ENCODE peak calls at places on chromosome 11, in six cellular contexts. N is B cell, Z is tibial artery, J is glutamatergic neuron, L is dorsolateral prefrontal cortex, B is A549. T is an unnamed sample.

GRCh38 chr11:30244255-30244654 is 13.4 kb downstream of the FSHB start:
- DNase-seq in Z (no peak), J (no peak), B (peak; percentile 4), N (no peak), L (no peak), T (no peak)

GRCh38 chr11:130710022-130710421 is 206.3 kb downstream of the SNX19 start:
- DNase-seq in N (no peak), Z (no peak), J (no peak), L (no peak), B (no peak), T (no peak)

GRCh38 chr11:128310005-128310404 is 277.4 kb downstream of the ETS1 start:
- DNase-seq in J (no peak), B (no peak), Z (no peak), N (no peak), L (no peak), T (no peak)

GRCh38 chr11:36385121-36385530 is 89.0 kb downstream of the PRR5L start:
- DNase-seq in B (no peak), J (no peak), Z (no peak), N (no peak), L (no peak), T (no peak)

GRCh38 chr11:14519692-14520085 is 497 bp downstream of the PSMA1 start:
- DNase-seq in L (no peak), N (no peak), B (no peak), J (no peak), Z (no peak), T (no peak)

GRCh38 chr11:77801477-77801876 is 19.0 kb downstream of the RSF1 start:
- DNase-seq in N (no peak), L (no peak), J (no peak), Z (no peak), B (no peak), T (no peak)

GRCh38 chr11:59706518-59707285 is 6.9 kb downstream of the OR10V1 start:
- DNase-seq in N (no peak), J (no peak), Z (no peak), B (peak; percentile 35), L (no peak), T (no peak)

GRCh38 chr11:45082744-45083543 is 63.5 kb upstream of the PRDM11 start:
- DNase-seq in B (no peak), J (no peak), N (peak; percentile 77), L (no peak), Z (no peak), T (no peak)

GRCh38 chr11:109423114-109423859 is 1.3 kb downstream of the C11orf87 start:
- DNase-seq in N (no peak), J (peak; percentile 48), L (no peak), Z (no peak), B (no peak), T (peak; percentile 47)

GRCh38 chr11:69293819-69294505 is at the start of gene MYEOV:
- DNase-seq in B (peak; percentile 93), N (no peak), J (no peak), Z (no peak), L (no peak), T (peak; percentile 60)

GRCh38 chr11:104531075-104531474 is 367.1 kb upstream of the PDGFD start:
- DNase-seq in N (no peak), L (no peak), J (no peak), Z (no peak), B (peak; percentile 1), T (no peak)
- TF ChIP-seq CTCF in N (no peak), L (no peak), J (no peak), Z (no peak), B (no peak), T (no peak)

GRCh38 chr11:8217926-8218325 is 45.8 kb downstream of the LMO1 start:
- DNase-seq in Z (no peak), N (no peak), B (no peak), J (no peak), L (no peak), T (no peak)

GRCh38 chr11:8218409-8218808 is 45.3 kb downstream of the LMO1 start:
- DNase-seq in L (no peak), B (no peak), J (no peak), Z (no peak), N (no peak), T (no peak)

GRCh38 chr11:8220261-8221024 is 43.2 kb downstream of the LMO1 start:
- DNase-seq in L (no peak), N (no peak), B (no peak), Z (no peak), J (no peak), T (no peak)

GRCh38 chr11:8219257-8220021 is 44.2 kb downstream of the LMO1 start:
- DNase-seq in B (peak; percentile 79), L (peak; percentile 48), N (no peak), J (peak; percentile 74), Z (no peak), T (peak; percentile 58)

DNA sequence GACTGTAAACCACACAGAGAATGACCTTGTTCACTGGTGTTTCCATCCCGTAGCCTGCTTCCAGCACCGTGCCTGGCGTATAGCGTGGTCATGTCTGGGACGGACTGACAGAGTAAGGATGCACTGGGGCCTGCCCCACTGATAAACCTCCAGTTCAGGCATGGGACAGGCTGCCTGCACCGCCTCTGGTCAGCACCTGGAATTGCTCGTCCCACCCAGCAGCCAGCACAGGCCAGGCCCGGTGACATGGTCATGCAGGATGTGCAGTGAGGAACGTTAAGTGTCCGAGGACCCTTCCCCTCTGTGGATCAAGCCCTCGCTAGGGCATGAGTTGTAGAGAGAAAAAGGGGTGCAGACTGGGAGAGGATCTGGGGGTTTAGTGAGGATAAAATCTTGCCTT is 44.8 kb downstream of the LMO1 start:
- DNase-seq in J (no peak), Z (no peak), L (no peak), N (no peak), B (no peak), T (no peak)
- TF ChIP-seq CTCF in J (no peak), Z (no peak), L (no peak), N (no peak), B (no peak), T (no peak)

GRCh38 chr11:124896821-124897391 is 759 bp downstream of the ROBO4 start:
- DNase-seq in L (no peak), N (no peak), B (no peak), Z (no peak), J (no peak), T (no peak)

GRCh38 chr11:124898711-124899110 is 1.0 kb upstream of the ROBO4 start:
- DNase-seq in J (no peak), N (no peak), B (no peak), L (peak; percentile 61), Z (no peak), T (no peak)

GRCh38 chr11:124897681-124898680 is at the start of gene ROBO4:
- DNase-seq in Z (peak; percentile 58), N (no peak), J (no peak), L (no peak), B (no peak), T (no peak)

GRCh38 chr11:124900464-124900863 is 2.8 kb upstream of the ROBO4 start:
- DNase-seq in Z (peak; percentile 46), L (no peak), B (peak; percentile 41), N (no peak), J (no peak), T (no peak)

GRCh38 chr11:124899376-124900145 is 1.9 kb upstream of the ROBO4 start:
- DNase-seq in L (no peak), Z (no peak), N (no peak), B (no peak), J (no peak), T (no peak)
- TF ChIP-seq CTCF in L (no peak), Z (no peak), N (no peak), B (no peak), J (no peak), T (no peak)

GRCh38 chr11:94647926-94648325 is 80.8 kb downstream of the PIWIL4 start:
- DNase-seq in B (no peak), Z (no peak), N (no peak), J (no peak), L (no peak), T (no peak)
- TF ChIP-seq CTCF in B (no peak), Z (no peak), N (no peak), J (no peak), L (no peak), T (no peak)